ENCODE peak calls at places on chromosomes 3 and 15, in four cellular contexts. C, H, F and V are unnamed samples. For H3K4me1 and H3K9me2, the result is how much of the 10 kb centered on the place peaks cover.

GRCh38 chr3:14265246-14265962 is 86.8 kb downstream of the LSM3 start:
- DNase-seq in C (peak), H (peak), F (no peak), V (peak)

GRCh38 chr3:52532517-52532837 is 1.2 kb downstream of the NT5DC2 start:
- DNase-seq in C (peak), H (peak), F (no peak), V (peak)

GRCh38 chr15:67405208-67406191 is 115.4 kb upstream of the C15orf61 start:
- DNase-seq in C (peak), H (peak), F (peak), V (no peak)

GRCh38 chr3:155387571-155387970 is 94.1 kb upstream of the STRIT1 start:
- DNase-seq in C (peak), H (no peak), F (no peak), V (peak)

GRCh38 chr3:99776516-99777209 is 41.0 kb upstream of the CMSS1 start:
- DNase-seq in C (peak), H (no peak), F (no peak), V (peak)

GRCh38 chr3:137866001-137866400 is 101.9 kb downstream of the SOX14 start:
- DNase-seq in C (no peak), H (no peak), F (no peak), V (no peak)

GRCh38 chr3:66053009-66053782 is 14.5 kb upstream of the MAGI1 start:
- DNase-seq in C (no peak), H (no peak), F (no peak), V (peak)

GRCh38 chr3:129313415-129313982 is 34.8 kb downstream of the HMCES start:
- DNase-seq in C (peak), H (no peak), F (no peak), V (no peak)

GRCh38 chr15:67825880-67826716 is 789 bp downstream of the SKOR1 start:
- DNase-seq in C (no peak), H (no peak), F (no peak), V (no peak)

GRCh38 chr3:191329654-191330308 is 545 bp downstream of the UTS2B start:
- DNase-seq in C (peak), H (peak), F (no peak), V (peak)

GRCh38 chr3:79361748-79362378 is 405.9 kb downstream of the ROBO1 start:
- DNase-seq in C (peak), H (peak), F (peak), V (no peak)

GRCh38 chr3:87206070-87206469 is 21.0 kb upstream of the CHMP2B start:
- DNase-seq in C (peak), H (peak), F (no peak), V (peak)

GRCh38 chr3:190486201-190486865 is 27.6 kb upstream of the IL1RAP start:
- DNase-seq in C (peak), H (no peak), F (no peak), V (no peak)

GRCh38 chr15:67946701-67947100 is 106.9 kb upstream of the RNU6-1 start:
- DNase-seq in C (no peak), H (no peak), F (no peak), V (no peak)

GRCh38 chr3:57221883-57222282 is 5.6 kb upstream of the APPL1 start:
- DNase-seq in C (peak), H (peak), F (no peak), V (peak)

GRCh38 chr15:60003243-60004018 is 680 bp upstream of the FOXB1 start:
- DNase-seq in C (no peak), H (no peak), F (no peak), V (no peak)

GRCh38 chr3:46453526-46454208 is 11.0 kb downstream of the LTF start:
- DNase-seq in C (no peak), H (no peak), F (no peak), V (no peak)

GRCh38 chr15:37099321-37100108 is 834 bp downstream of the MEIS2 start:
- DNase-seq in C (peak), H (no peak), F (peak), V (peak)

GRCh38 chr3:125331243-125331642 is 43.9 kb downstream of the ZNF148 start:
- DNase-seq in C (no peak), H (no peak), F (no peak), V (no peak)

GRCh38 chr15:33154366-33155166 is 39.9 kb downstream of the FMN1 start:
- DNase-seq in C (no peak), H (no peak), F (no peak), V (peak)

GRCh38 chr15:51343466-51343865 is 2.0 kb downstream of the GLDN start:
- DNase-seq in C (no peak), H (no peak), F (no peak), V (no peak)

GRCh38 chr3:149382091-149382467 is 4.6 kb upstream of the TM4SF1 start:
- DNase-seq in C (peak), H (no peak), F (no peak), V (no peak)

GRCh38 chr3:193883551-193883950 is 252.4 kb upstream of the HES1 start:
- DNase-seq in C (peak), H (no peak), F (no peak), V (peak)

GRCh38 chr3:111961461-111962269 is 17.2 kb upstream of the ABHD10 start:
- DNase-seq in C (no peak), H (no peak), F (no peak), V (no peak)

GRCh38 chr3:194270627-194271458 is 80.3 kb downstream of the CPN2 start:
- DNase-seq in C (no peak), H (peak), F (peak), V (peak)

GRCh38 chr3:39149059-39149455 is 4.3 kb downstream of the CSRNP1 start:
- DNase-seq in C (no peak), H (no peak), F (no peak), V (no peak)

GRCh38 chr3:22887664-22888291 is 315.3 kb upstream of the UBE2E2 start:
- DNase-seq in C (peak), H (peak), F (peak), V (no peak)

GRCh38 chr3:27508421-27508820 is 24.2 kb upstream of the SLC4A7 start:
- DNase-seq in C (no peak), H (no peak), F (no peak), V (no peak)

GRCh38 chr3:42264399-42265058 is 1.5 kb downstream of the CCK start:
- DNase-seq in C (no peak), H (no peak), F (no peak), V (no peak)

GRCh38 chr3:149310796-149311534 is 22.5 kb downstream of the TM4SF18 start:
- DNase-seq in C (peak), H (no peak), F (no peak), V (peak)

GRCh38 chr15:77486542-77487478 is 66.1 kb downstream of the HMG20A start:
- DNase-seq in C (no peak), H (no peak), F (no peak), V (no peak)

GRCh38 chr15:92921215-92922131 is 21.3 kb downstream of the CHD2 start:
- DNase-seq in C (peak), H (peak), F (peak), V (peak)

GRCh38 chr3:14125193-14126016 is 553 bp downstream of the TMEM43 start:
- DNase-seq in C (peak), H (peak), F (peak), V (peak)

GRCh38 chr3:6266135-6266534 is 594.8 kb upstream of the GRM7 start:
- DNase-seq in C (no peak), H (no peak), F (no peak), V (no peak)

GRCh38 chr3:173513123-173513522 is 115.6 kb downstream of the NLGN1 start:
- DNase-seq in C (no peak), H (no peak), F (no peak), V (no peak)

GRCh38 chr15:63843901-63844317 is 10.2 kb upstream of the HERC1 start:
- DNase-seq in C (no peak), H (peak), F (no peak), V (peak)

GRCh38 chr3:81914254-81914653 is 152.8 kb upstream of the GBE1 start:
- DNase-seq in C (no peak), H (no peak), F (no peak), V (no peak)

GRCh38 chr15:92819312-92820232 is 80.6 kb upstream of the CHD2 start:
- DNase-seq in C (peak), H (no peak), F (no peak), V (no peak)

DNA sequence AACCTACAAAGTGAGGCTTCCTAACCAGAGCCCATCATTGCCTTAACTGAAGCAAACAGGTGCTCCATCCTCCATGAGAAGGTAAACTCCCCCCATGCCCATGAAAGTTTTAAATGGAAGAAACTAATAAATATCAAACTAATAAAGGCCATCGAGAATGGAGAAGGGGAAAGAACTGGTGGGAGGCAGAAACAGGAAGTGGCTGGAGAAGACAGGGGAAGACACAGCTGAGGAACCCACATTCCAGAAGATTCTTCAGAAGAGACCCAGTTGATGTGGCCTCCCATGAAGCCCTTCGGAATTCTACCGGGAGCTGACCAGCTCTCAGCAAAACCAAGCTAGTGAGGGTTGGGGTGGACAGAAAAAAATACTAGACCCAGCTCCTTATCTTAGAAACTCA is 41.7 kb downstream of the SH3BP5 start:
- DNase-seq in C (no peak), H (no peak), F (no peak), V (no peak)
- H3K4me1 ChIP-seq in C (under half), H (under half), F (under half), V (under half)

DNA sequence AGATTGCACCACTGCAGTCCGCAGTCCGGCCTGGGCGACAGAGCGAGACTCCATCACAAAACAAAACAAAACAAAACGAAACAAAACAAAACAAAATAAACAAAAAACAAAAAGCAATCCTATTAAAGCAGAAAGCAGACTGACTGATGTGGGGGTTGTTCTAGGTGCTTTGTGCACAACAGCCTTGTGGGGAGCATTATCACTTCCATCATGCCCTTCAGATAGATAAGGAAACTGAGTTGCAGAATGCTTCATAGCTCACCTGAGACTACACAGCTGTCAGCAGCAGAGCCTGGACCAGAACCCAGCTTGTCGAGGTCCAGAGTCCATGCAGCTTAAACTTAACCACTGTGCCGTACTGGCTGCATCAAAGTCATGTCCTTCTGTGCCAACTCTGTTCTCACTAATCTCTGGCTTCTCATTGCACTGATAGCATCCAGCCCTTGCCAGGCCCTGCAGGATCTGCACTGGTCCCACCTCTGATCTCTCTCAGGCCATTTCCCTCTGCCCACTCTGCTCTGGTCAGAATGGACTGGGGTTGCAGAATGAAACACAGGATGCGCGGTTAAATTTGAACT is 47.6 kb upstream of the MRPS22 start:
- DNase-seq in C (no peak), H (no peak), F (no peak), V (no peak)
- H3K9me2 ChIP-seq in C (under half), H (under half), F (under half), V (under half)

GRCh38 chr3:170417090-170417489 is 1.6 kb upstream of the CLDN11 start:
- DNase-seq in C (no peak), H (no peak), F (no peak), V (no peak)

GRCh38 chr3:170420307-170420821 is 1.7 kb downstream of the CLDN11 start:
- DNase-seq in C (no peak), H (peak), F (no peak), V (no peak)

GRCh38 chr3:170419301-170420087 is 826 bp downstream of the CLDN11 start:
- DNase-seq in C (no peak), H (peak), F (no peak), V (no peak)

GRCh38 chr3:170421147-170421641 is 2.5 kb downstream of the CLDN11 start:
- DNase-seq in C (no peak), H (peak), F (no peak), V (no peak)

GRCh38 chr3:170418422-170419300 is at the start of gene CLDN11:
- DNase-seq in C (peak), H (peak), F (no peak), V (no peak)
- TF ChIP-seq EZH2 in C (no peak), H (no peak), F (no peak), V (no peak)

GRCh38 chr3:122797291-122797690 is 2.4 kb downstream of the SLC49A4 start:
- DNase-seq in C (peak), H (no peak), F (no peak), V (no peak)

GRCh38 chr3:122795674-122795969 is 753 bp downstream of the SLC49A4 start:
- DNase-seq in C (no peak), H (no peak), F (no peak), V (no peak)

GRCh38 chr3:122794779-122795673 is at the start of gene SLC49A4:
- DNase-seq in C (peak), H (peak), F (peak), V (peak)

GRCh38 chr3:122794483-122794778 is 438 bp upstream of the SLC49A4 start:
- DNase-seq in C (no peak), H (no peak), F (no peak), V (no peak)

DNA sequence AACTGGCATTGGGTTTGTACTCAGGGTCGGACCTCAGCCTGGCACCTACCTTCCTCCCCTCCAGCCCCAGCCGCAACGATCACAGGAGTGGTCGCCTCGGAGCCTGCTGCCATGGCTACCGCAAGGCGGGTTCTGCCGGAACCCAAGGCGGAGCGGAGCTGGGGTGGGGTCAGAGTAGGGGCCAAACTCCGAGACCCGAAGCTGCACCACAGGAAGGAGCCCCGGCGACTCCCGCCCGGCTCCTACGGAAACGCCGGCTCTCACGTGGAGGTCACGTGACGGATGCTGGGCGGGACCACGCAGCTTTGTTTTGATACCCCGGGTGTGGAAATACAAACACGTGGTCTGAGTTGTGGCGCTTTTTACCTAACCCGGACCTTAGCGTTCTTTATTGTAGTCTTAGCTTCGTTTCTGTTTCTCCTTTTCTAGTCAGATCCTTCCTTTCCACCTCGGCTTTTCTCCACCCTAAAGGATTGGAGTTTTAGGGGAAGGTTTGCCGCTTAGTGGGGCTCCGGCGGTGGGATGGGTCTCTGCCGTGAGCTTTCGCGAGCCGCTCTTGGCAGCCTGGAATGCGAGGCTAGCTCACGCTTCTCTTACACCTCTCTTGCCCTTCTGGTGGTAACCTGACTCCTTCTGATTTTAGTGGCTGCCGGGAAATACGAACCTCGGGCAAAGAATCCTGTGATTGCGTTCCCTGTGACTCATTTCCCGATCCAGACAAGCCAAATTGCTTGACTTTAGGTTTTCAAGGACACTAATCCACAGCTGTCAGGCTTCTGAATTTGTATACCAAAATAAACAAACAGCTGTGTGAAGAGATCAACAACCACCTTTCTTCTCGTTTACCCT is at the start of gene HSPBAP1:
- DNase-seq in C (peak), H (peak), F (peak), V (peak)
- H3K4me1 ChIP-seq in C (under half), H (under half), F (under half), V (under half)

GRCh38 chr3:41163399-41163798 is 35.9 kb upstream of the CTNNB1 start:
- DNase-seq in C (no peak), H (peak), F (no peak), V (no peak)

GRCh38 chr3:41162541-41162940 is 36.8 kb upstream of the CTNNB1 start:
- DNase-seq in C (no peak), H (no peak), F (no peak), V (no peak)

GRCh38 chr3:41159581-41160189 is 39.6 kb upstream of the CTNNB1 start:
- DNase-seq in C (peak), H (peak), F (peak), V (peak)

GRCh38 chr3:41164776-41165175 is 34.5 kb upstream of the CTNNB1 start:
- DNase-seq in C (no peak), H (no peak), F (no peak), V (no peak)

GRCh38 chr3:41162981-41163380 is 36.3 kb upstream of the CTNNB1 start:
- DNase-seq in C (no peak), H (no peak), F (no peak), V (no peak)
- H3K9me2 ChIP-seq in C (under half), H (under half), F (under half), V (under half)

DNA sequence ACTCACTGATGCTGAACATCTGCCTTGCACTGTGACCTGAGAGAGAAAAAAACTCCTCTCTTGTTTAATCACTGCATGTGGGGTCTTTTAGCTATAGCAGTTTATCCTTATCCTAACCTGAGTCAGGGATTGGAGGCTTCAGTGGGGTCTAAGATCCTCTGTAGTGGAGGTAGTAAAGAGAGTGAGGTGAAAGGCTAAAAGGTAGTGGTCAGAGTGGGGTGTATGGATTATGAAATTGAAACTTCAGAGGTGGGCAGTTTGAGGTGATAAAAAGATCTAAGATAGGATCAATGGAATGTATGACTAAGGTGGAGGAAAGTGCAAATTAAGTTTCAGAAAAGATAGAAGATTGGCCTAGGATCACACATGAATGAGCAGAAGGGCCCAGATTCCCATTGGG is 36.5 kb downstream of the DET1 start:
- DNase-seq in C (no peak), H (no peak), F (no peak), V (no peak)
- TF ChIP-seq EZH2 in C (no peak), H (no peak), F (no peak), V (no peak)

GRCh38 chr3:128263946-128264345 is 110.7 kb downstream of the EEFSEC start:
- DNase-seq in C (no peak), H (no peak), F (no peak), V (no peak)

GRCh38 chr3:128267541-128267940 is 114.3 kb downstream of the EEFSEC start:
- DNase-seq in C (no peak), H (no peak), F (no peak), V (peak)

GRCh38 chr3:128269131-128269775 is 116.0 kb downstream of the EEFSEC start:
- DNase-seq in C (no peak), H (no peak), F (no peak), V (no peak)

GRCh38 chr3:128269796-128270195 is 116.5 kb downstream of the EEFSEC start:
- DNase-seq in C (no peak), H (no peak), F (no peak), V (no peak)

GRCh38 chr3:128266453-128266852 is 113.2 kb downstream of the EEFSEC start:
- DNase-seq in C (no peak), H (no peak), F (no peak), V (no peak)
- H3K4me1 ChIP-seq in C (under half), H (under half), F (under half), V (under half)